ENCODE peak calls at places on chromosomes 16 and 17, in four cellular contexts. Y is body of pancreas; K is uterus; V is CD8-positive, alpha-beta T cell. E is an unnamed sample.

GRCh38 chr16:66830422-66831404 is at the start of gene NAE1:
- DNase-seq in Y (peak), K (peak), V (peak), E (peak)

GRCh38 chr16:27920391-27920891 is 143.1 kb downstream of the GSG1L start:
- DNase-seq in K (no peak), Y (no peak), V (no peak), E (no peak)

GRCh38 chr16:78235876-78236275 is 136.4 kb downstream of the WWOX start:
- DNase-seq in K (no peak), Y (no peak), V (no peak), E (no peak)

GRCh38 chr17:77086433-77087010 is 54.2 kb upstream of the SEC14L1 start:
- DNase-seq in V (peak), Y (peak), K (peak), E (peak)

GRCh38 chr16:24685539-24686432 is 43.7 kb upstream of the TNRC6A start:
- DNase-seq in K (peak), V (no peak), Y (peak), E (peak)

GRCh38 chr16:54957403-54957802 is 26.7 kb downstream of the IRX5 start:
- DNase-seq in K (no peak), V (no peak), Y (peak), E (no peak)

GRCh38 chr17:70863436-70864248 is 694.3 kb downstream of the KCNJ2 start:
- DNase-seq in K (no peak), Y (peak), V (no peak), E (peak)

GRCh38 chr17:81961087-81961514 is at the start of gene NOTUM:
- DNase-seq in Y (no peak), V (no peak), K (no peak), E (no peak)

GRCh38 chr16:67283039-67283825 is 3.9 kb downstream of the PLEKHG4 start:
- DNase-seq in Y (no peak), V (no peak), K (no peak), E (no peak)

GRCh38 chr17:81842378-81842724 is 7.5 kb upstream of the PPP1R27 start:
- DNase-seq in K (no peak), Y (no peak), V (no peak), E (no peak)

GRCh38 chr16:78916928-78917545 is 683.5 kb downstream of the MAF start:
- DNase-seq in K (no peak), Y (no peak), V (no peak), E (no peak)

GRCh38 chr16:50166511-50167500 is 13.7 kb downstream of the TENT4B start:
- DNase-seq in Y (no peak), K (no peak), V (no peak), E (no peak)

GRCh38 chr17:33012522-33013033 is 20.9 kb downstream of the SPACA3 start:
- DNase-seq in Y (no peak), K (no peak), V (no peak), E (no peak)

GRCh38 chr17:40910441-40910841 is 25.4 kb upstream of the KRT20 start:
- DNase-seq in K (no peak), V (no peak), Y (no peak), E (no peak)

GRCh38 chr16:11379420-11379819 is 34.2 kb downstream of the RMI2 start:
- DNase-seq in V (no peak), K (no peak), Y (no peak), E (peak)

GRCh38 chr16:73565263-73565662 is 517.3 kb upstream of the ZFHX3 start:
- DNase-seq in K (no peak), Y (no peak), V (no peak), E (no peak)
- TF ChIP-seq CTCF in K (no peak), Y (peak), V (no peak), E (no peak)

GRCh38 chr17:75854111-75854748 is 905 bp downstream of the WBP2 start:
- DNase-seq in Y (peak), K (no peak), V (no peak), E (peak)

GRCh38 chr17:75854881-75855309 is 240 bp downstream of the WBP2 start:
- DNase-seq in Y (no peak), V (no peak), K (no peak), E (no peak)

GRCh38 chr17:75853410-75853809 is 1.7 kb downstream of the WBP2 start:
- DNase-seq in Y (no peak), V (no peak), K (no peak), E (peak)

GRCh38 chr17:75855310-75856061 is at the start of gene WBP2:
- DNase-seq in Y (peak), V (peak), K (peak), E (peak)

DNA sequence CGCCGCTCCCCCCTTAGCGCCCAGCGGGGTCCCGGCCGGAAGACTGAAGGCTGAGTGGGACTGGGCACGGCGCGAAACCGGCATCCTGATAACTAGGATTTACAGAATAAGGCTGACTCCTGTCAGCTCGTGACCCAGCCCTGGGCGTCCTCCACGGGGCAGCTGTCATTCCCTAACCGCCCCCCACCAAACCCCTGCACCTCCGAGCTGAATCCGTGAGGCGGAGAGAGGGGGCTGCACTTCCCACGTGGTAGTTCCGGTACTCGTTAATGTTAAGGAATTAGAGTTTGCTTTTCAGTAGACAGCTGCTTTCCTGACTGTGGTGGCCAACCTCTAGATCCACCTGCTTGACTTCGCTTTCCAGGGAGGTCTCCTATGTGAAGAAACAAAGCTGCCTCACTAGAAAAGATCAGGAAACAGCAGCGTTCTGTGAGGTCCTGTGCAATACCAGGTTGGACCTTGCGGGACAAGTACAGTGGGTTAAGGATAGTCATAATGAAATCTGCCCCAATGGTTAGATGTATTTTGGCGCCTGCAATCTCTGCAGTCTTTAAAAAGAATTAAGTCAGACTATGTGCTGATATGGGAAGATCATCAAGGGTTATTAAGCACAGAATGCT is 1.0 kb upstream of the WBP2 start:
- DNase-seq in K (no peak), Y (no peak), V (no peak), E (no peak)
- TF ChIP-seq CTCF in K (no peak), Y (no peak), V (peak), E (no peak)

GRCh38 chr17:1047177-1047885 is 50.4 kb downstream of the TIMM22 start:
- DNase-seq in K (no peak), Y (no peak), V (no peak), E (no peak)
- TF ChIP-seq CTCF in K (no peak), Y (no peak), V (no peak), E (no peak)

GRCh38 chr16:17301593-17302135 is 169.1 kb downstream of the XYLT1 start:
- DNase-seq in Y (no peak), K (no peak), V (no peak), E (no peak)

GRCh38 chr16:17302620-17303019 is 168.1 kb downstream of the XYLT1 start:
- DNase-seq in Y (no peak), V (no peak), K (no peak), E (no peak)

GRCh38 chr16:17302213-17302612 is 168.5 kb downstream of the XYLT1 start:
- DNase-seq in V (no peak), Y (no peak), K (no peak), E (no peak)

GRCh38 chr16:17299790-17300189 is 171.0 kb downstream of the XYLT1 start:
- DNase-seq in V (no peak), Y (no peak), K (no peak), E (no peak)

DNA sequence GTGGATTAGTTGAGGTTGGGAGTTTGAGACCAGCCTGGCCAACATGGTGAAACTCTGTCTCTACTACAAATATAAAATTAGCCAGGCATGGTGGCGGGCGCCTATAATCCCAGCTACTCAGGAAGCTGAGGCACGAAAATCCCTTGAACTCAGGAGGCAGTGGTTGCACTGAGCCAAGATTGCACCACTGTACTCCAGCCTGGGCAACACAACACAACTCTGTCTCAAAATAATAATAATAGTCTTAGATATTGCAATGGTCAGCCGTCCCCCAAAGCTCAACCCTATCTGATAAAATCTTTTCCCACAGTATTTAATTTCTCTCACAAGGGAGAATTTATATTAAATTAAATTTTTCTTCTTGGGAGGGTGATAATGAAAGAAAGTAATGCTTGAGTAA is 169.6 kb downstream of the XYLT1 start:
- DNase-seq in Y (no peak), V (no peak), K (no peak), E (no peak)
- TF ChIP-seq CTCF in Y (no peak), V (no peak), K (no peak), E (no peak)

GRCh38 chr17:47697948-47698711 is 4.2 kb downstream of the TBKBP1 start:
- DNase-seq in V (no peak), K (no peak), Y (no peak), E (no peak)
- TF ChIP-seq CTCF in V (no peak), K (no peak), Y (no peak), E (no peak)

GRCh38 chr16:75591001-75591852 is 25.0 kb downstream of the GABARAPL2 start:
- DNase-seq in Y (no peak), V (no peak), K (peak), E (no peak)
- TF ChIP-seq CTCF in Y (no peak), V (no peak), K (no peak), E (no peak)

GRCh38 chr17:13014801-13015200 is 3.0 kb downstream of the ELAC2 start:
- DNase-seq in V (no peak), Y (no peak), K (no peak), E (no peak)

GRCh38 chr17:13016881-13017622 is 775 bp downstream of the ELAC2 start:
- DNase-seq in K (no peak), V (no peak), Y (no peak), E (peak)

GRCh38 chr17:13017623-13018462 is at the start of gene ELAC2:
- DNase-seq in K (peak), V (peak), Y (peak), E (peak)
- TF ChIP-seq CTCF in K (no peak), V (no peak), Y (peak), E (no peak)

E was measured in adrenal gland.